ENCODE peak calls at places on chromosomes 16 and 17, in four cellular contexts. L, U, V and H are unnamed samples.

GRCh38 chr17:74426551-74427047 is 5.3 kb upstream of the GPRC5C start:
- DNase-seq in V (no peak), U (no peak), L (no peak), H (no peak)

GRCh38 chr17:57104461-57105175 is 19.6 kb downstream of the AKAP1 start:
- DNase-seq in L (no peak), U (no peak), V (no peak), H (peak; percentile 79)

GRCh38 chr17:8846768-8847211 is 20.7 kb downstream of the PIK3R6 start:
- DNase-seq in U (peak; percentile 68), L (peak; percentile 64), V (no peak), H (peak; percentile 3)

GRCh38 chr17:42784361-42784760 is 4.0 kb downstream of the WNK4 start:
- DNase-seq in U (no peak), L (no peak), V (no peak), H (no peak)

GRCh38 chr16:68737730-68738590 is 868 bp downstream of the CDH1 start:
- DNase-seq in V (no peak), U (no peak), L (no peak), H (no peak)

GRCh38 chr16:65283238-65283651 is 161.4 kb upstream of the CDH11 start:
- DNase-seq in U (peak; percentile 16), L (no peak), V (no peak), H (no peak)

GRCh38 chr16:30956601-30957455 is 726 bp upstream of the SETD1A start:
- DNase-seq in L (peak; percentile 79), U (peak; percentile 84), V (peak; percentile 93), H (peak; percentile 87)

GRCh38 chr16:74449470-74449869 is 28.2 kb upstream of the CLEC18B start:
- DNase-seq in U (no peak), L (peak; percentile 57), V (no peak), H (peak; percentile 85)

GRCh38 chr17:72618018-72618509 is 474.4 kb downstream of the SLC39A11 start:
- DNase-seq in U (no peak), L (no peak), V (no peak), H (no peak)

GRCh38 chr17:79919862-79920720 is 80.9 kb upstream of the CBX4 start:
- DNase-seq in V (no peak), L (no peak), U (no peak), H (no peak)

GRCh38 chr16:9836118-9836736 is 346.0 kb downstream of the GRIN2A start:
- DNase-seq in V (no peak), U (peak; percentile 74), L (peak; percentile 16), H (no peak)

GRCh38 chr17:42428141-42428944 is 5.3 kb upstream of the CAVIN1 start:
- DNase-seq in V (no peak), L (peak; percentile 95), U (peak; percentile 98), H (peak; percentile 99)

GRCh38 chr17:73187203-73187769 is 5.6 kb upstream of the COG1 start:
- DNase-seq in U (no peak), V (no peak), L (no peak), H (no peak)

GRCh38 chr17:37701424-37702020 is 43.3 kb downstream of the HNF1B start:
- DNase-seq in U (peak; percentile 24), L (no peak), V (no peak), H (no peak)

GRCh38 chr17:76714822-76715461 is 4.2 kb upstream of the MXRA7 start:
- DNase-seq in V (peak; percentile 88), L (no peak), U (peak; percentile 76), H (peak; percentile 50)

GRCh38 chr17:13415877-13416416 is 185.8 kb downstream of the HS3ST3A1 start:
- DNase-seq in V (no peak), U (peak; percentile 69), L (peak; percentile 94), H (peak; percentile 78)

GRCh38 chr16:55510185-55510805 is 1.4 kb downstream of the LPCAT2 start:
- DNase-seq in L (no peak), U (no peak), V (no peak), H (no peak)

GRCh38 chr17:67053438-67054000 is 9.2 kb downstream of the CACNG1 start:
- DNase-seq in U (no peak), V (peak; percentile 65), L (no peak), H (no peak)

GRCh38 chr16:51184702-51185433 is 33.8 kb upstream of the SALL1 start:
- DNase-seq in V (no peak), U (no peak), L (no peak), H (no peak)

GRCh38 chr16:49701867-49702494 is 153.9 kb downstream of the ZNF423 start:
- DNase-seq in V (peak; percentile 87), U (peak; percentile 64), L (no peak), H (no peak)

GRCh38 chr16:27671410-27671809 is 121.5 kb downstream of the KATNIP start:
- DNase-seq in U (no peak), L (no peak), V (no peak), H (no peak)

GRCh38 chr16:86100205-86101134 is 201.5 kb downstream of the IRF8 start:
- DNase-seq in U (peak; percentile 25), V (peak; percentile 47), L (no peak), H (no peak)

GRCh38 chr16:23607740-23608139 is 11.6 kb upstream of the NDUFAB1 start:
- DNase-seq in L (peak; percentile 25), U (peak; percentile 7), V (no peak), H (peak; percentile 46)

DNA sequence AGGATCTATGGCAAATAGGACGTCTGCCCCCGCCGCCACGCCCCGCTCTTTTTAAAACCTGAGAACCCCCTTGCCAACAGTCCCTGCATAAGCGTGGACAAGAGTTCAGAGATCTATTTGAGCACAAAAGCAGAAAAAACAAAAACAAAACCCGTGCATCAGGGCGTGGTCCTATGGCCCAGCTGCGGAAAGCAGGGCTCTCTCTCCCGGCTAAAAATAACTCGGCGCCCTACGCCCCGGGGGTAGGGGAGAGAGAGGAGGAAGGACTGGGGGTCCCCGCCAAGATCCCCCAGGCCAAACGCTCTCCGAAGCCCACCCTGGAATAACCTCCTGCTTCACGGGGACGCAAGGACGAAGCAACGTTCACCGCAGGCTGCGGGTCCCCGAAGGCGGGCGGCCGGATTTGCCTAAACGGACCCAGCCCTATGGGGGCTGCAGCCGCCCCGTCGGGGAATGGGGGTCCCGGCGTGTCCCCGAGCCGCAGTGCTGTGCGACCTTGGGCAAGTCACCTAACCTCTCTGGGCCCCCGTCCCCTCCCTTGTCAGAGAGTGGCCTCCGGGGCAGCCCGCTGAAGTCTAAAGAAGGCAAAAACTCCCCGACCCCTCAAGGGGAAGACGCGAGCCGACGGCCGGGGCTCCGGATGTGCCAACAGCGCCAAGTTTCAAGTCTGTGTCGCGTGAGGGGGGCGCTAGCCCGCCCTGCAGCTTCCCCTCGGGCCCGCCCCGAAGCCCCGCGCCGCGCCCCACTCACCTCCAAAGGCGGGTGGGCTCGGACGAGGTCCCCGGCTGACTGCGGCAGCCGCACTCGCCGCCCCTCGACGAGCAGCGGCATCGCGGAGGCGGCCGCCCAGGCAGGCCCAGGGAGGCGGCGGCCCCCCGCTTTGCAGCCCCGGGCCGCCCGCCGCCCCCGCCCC is 477 bp downstream of the NTAN1 start:
- DNase-seq in U (peak; percentile 37), V (peak; percentile 79), L (no peak), H (no peak)
- TF ChIP-seq CTCF in U (peak; percentile 3), V (no peak), L (no peak), H (peak; percentile 53)

GRCh38 chr16:46621006-46621629 is at the start of gene SHCBP1:
- DNase-seq in U (peak; percentile 83), L (peak; percentile 87), V (peak; percentile 89), H (peak; percentile 85)
- TF ChIP-seq CTCF in U (no peak), L (peak; percentile 19), V (no peak), H (no peak)

GRCh38 chr17:4345569-4345968 is 20.9 kb downstream of the UBE2G1 start:
- DNase-seq in U (no peak), V (no peak), L (no peak), H (no peak)

GRCh38 chr17:4340914-4341615 is 25.4 kb downstream of the UBE2G1 start:
- DNase-seq in U (peak; percentile 42), L (no peak), V (no peak), H (peak; percentile 13)

GRCh38 chr17:4344926-4345325 is 21.5 kb downstream of the UBE2G1 start:
- DNase-seq in V (no peak), U (no peak), L (no peak), H (no peak)

GRCh38 chr17:4342535-4342934 is 23.9 kb downstream of the UBE2G1 start:
- DNase-seq in V (no peak), L (no peak), U (no peak), H (no peak)

GRCh38 chr17:4341616-4341977 is 24.9 kb downstream of the UBE2G1 start:
- DNase-seq in L (no peak), U (no peak), V (no peak), H (no peak)
- TF ChIP-seq CTCF in L (no peak), U (no peak), V (no peak), H (no peak)

DNA sequence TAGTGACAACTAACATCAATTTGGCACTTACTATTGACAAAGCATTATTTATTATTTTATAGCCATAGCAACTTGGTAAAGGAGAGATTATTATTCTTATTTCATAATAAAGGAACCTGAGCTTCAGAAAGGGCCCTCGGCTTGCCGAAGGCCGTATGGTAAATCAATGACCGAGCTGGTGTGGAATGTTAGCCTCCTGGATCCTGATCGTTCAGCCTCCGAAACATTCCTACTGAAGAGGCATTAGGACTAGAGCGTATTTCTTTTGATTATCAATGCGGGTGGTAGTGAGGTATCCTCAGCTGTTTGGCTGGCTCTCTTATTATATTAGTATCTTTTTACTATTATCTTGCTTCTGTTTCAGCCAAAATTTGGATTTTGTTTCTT is 199.3 kb upstream of the TBX2 start:
- DNase-seq in U (no peak), L (peak; percentile 62), V (no peak), H (no peak)
- TF ChIP-seq CTCF in U (no peak), L (no peak), V (no peak), H (no peak)

GRCh38 chr17:81042606-81043005 is 7.7 kb downstream of the BAIAP2 start:
- DNase-seq in U (no peak), L (no peak), V (no peak), H (no peak)
- TF ChIP-seq CTCF in U (no peak), L (no peak), V (no peak), H (no peak)

DNA sequence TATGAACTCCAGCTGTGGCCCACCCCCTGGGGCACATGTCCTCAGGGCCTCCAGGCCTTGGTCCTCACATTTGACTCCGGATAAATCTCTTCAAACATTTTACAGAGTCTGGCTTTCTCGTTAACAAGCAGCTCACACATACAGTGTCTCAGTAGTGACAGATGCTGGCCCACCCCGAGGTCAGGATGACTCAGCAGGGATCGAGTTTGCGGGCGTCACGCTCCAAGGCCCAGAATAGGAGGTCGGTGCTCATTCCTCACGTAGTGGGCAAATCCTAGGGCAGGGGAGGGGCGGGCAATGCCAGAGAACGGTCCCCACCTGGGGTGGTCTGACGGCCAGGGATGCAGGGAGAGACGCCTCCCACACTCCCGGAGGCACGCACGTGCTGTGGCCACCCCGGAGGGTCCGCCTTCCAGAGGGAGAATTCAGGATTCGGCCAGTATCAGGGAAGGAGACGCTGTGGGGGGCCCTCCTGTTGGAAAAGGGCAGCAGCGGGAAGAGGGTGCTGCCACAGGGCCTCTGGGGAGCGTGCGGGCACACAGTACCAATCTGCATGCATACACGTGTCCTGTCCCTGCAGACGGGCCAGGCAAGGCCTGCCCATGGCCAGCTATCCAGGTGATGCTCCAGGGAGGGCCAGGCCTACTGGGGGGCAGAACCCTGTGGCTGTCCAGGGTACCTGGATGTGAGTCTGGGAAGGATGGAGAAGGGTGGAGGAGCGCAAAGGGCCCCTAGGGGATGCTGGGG is 8.6 kb downstream of the SLC7A5 start:
- DNase-seq in L (peak; percentile 80), U (peak; percentile 52), V (no peak), H (peak; percentile 69)
- TF ChIP-seq CTCF in L (no peak), U (no peak), V (no peak), H (no peak)